ENCODE peak calls at places on chromosomes 4 and X, in four cellular contexts. B is uterus; N is thoracic aorta; H is CD8-positive, alpha-beta memory T cell. C is an unnamed sample. For H3K4me1, the result is how much of the 10 kb centered on the place peaks cover.

GRCh38 chr4:76504613-76505465 is 69.8 kb downstream of the SHROOM3 start:
- DNase-seq in B (no peak), N (no peak), H (no peak), C (peak)

GRCh38 chr4:138412847-138413246 is 170.7 kb upstream of the SLC7A11 start:
- DNase-seq in B (no peak), N (no peak), H (no peak), C (no peak)

GRCh38 chr4:146105464-146105863 is 70.1 kb upstream of the LSM6 start:
- DNase-seq in B (no peak), N (no peak), H (no peak), C (no peak)

GRCh38 chrX:11470231-11470630 is 177.0 kb downstream of the AMELX start:
- DNase-seq in B (no peak), N (no peak), H (no peak), C (no peak)

GRCh38 chrX:155334486-155335316 is at the start of gene CLIC2:
- DNase-seq in B (peak), N (no peak), H (no peak), C (peak)

GRCh38 chr4:101948951-101949350 is 158.4 kb downstream of the BANK1 start:
- DNase-seq in B (no peak), N (no peak), H (no peak), C (no peak)

GRCh38 chr4:80876810-80877209 is 153.7 kb upstream of the BMP3 start:
- DNase-seq in B (no peak), N (no peak), H (no peak), C (peak)

GRCh38 chr4:11106190-11106589 is 322.5 kb downstream of the HS3ST1 start:
- DNase-seq in B (no peak), N (no peak), H (no peak), C (no peak)

GRCh38 chr4:101258782-101259353 is 88.5 kb downstream of the PPP3CA start:
- DNase-seq in B (no peak), N (no peak), H (no peak), C (no peak)

DNA sequence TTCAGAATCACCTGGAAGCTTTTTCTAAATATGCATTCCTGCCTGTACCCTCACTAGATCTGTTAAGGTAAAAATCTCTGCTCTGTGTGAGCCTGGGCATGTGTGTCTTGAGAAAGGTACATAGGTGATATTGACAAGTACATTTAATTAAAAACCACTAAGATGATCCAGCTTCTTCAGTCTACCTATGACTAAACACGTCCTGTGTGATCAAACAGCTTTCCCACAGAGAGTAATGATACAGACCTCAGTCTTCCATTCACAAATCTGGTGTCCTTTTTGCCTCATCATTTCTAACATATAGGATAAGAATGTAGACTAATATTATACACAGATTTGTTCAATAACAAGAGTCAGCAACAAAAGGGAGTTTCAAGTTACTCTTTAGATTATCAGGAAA is 42.6 kb downstream of the GALNT7 start:
- DNase-seq in B (no peak), N (no peak), H (no peak), C (no peak)
- H3K4me1 ChIP-seq in B (under half), N (under half), H (under half), C (under half)

GRCh38 chr4:183447646-183448045 is 3.2 kb downstream of the CDKN2AIP start:
- DNase-seq in B (no peak), N (no peak), H (no peak), C (peak)
- H3K4me3 ChIP-seq in B (no peak), N (no peak), H (no peak), C (peak)

GRCh38 chrX:131063613-131064012 is 5.5 kb downstream of the ARHGAP36 start:
- DNase-seq in B (no peak), N (no peak), H (no peak), C (no peak)

GRCh38 chrX:131068945-131069719 is 11.0 kb downstream of the ARHGAP36 start:
- DNase-seq in B (no peak), N (no peak), H (no peak), C (no peak)

GRCh38 chrX:131067216-131067615 is 9.1 kb downstream of the ARHGAP36 start:
- DNase-seq in B (no peak), N (no peak), H (no peak), C (no peak)

GRCh38 chrX:131067846-131068745 is 9.9 kb downstream of the ARHGAP36 start:
- DNase-seq in B (no peak), N (no peak), H (no peak), C (no peak)

DNA sequence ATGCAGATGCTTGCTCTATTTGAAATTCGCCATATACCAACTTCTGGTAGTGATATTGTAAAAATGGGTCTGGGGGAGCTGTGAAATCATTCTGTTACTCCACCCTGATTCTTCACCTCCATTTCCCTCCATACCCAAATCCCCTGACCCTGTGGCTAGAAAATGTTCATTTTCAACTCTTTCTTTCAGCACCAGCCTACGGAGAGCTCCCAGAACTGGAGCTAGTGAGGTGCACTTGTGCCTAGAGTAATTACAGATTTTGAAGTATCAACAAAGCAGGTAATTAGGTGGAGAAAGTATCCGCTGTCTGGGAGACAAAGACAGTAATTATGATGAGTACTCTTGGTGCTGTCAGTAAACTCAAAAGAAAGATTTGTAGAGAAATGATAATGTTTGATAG is 8.1 kb downstream of the ARHGAP36 start:
- DNase-seq in B (no peak), N (no peak), H (no peak), C (no peak)
- H3K4me1 ChIP-seq in B (under half), N (under half), H (under half), C (under half)

GRCh38 chr4:82559735-82560120 is 2.1 kb downstream of the TMEM150C start:
- DNase-seq in B (no peak), N (no peak), H (no peak), C (no peak)
- H3K4me3 ChIP-seq in B (no peak), N (no peak), H (no peak), C (no peak)

DNA sequence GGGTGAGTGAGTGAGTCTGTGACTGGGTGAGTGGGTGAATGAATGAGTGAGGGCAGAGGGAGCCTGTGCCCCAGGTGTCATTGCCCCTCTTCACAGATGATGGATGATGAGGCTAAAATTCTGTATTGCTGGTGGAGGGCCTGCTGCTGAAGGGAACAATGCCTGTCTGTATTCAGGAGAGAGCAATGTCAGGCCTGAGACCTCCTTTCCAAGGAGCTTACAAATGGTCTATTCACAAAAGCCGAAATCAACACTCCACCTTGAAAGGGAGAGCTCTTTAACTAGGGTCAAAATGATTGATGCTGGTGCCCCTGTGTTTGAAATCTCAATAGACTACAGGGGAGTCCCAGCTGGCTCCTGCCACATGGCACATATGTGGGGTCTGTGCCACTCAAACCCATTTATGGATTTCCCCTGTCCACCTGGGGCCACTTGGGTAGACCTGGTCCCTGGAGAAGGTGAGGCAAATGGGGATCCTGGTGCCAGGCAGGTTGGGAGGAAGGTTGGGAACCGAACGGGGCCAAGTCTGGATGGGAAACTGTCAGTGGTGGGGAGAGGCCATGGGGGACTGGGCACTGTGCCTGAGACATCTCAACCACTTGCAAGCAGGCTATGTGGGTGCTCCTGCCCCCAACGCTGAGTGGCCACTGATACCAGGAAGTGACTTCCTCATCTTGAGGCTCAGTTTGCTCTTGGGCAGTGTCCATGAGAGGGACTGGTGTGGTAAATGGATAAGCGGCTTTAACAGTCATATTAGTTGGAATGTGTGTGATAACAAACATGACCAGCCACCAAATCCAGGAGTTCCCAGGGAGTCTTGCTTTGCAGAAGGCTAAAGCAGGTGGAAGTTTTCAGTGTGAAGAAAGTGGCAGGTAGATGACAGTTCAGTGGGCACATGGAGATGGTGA is 223.8 kb upstream of the PSAPL1 start:
- DNase-seq in B (no peak), N (no peak), H (no peak), C (no peak)
- H3K4me1 ChIP-seq in B (under half), N (under half), H (under half), C (under half)

DNA sequence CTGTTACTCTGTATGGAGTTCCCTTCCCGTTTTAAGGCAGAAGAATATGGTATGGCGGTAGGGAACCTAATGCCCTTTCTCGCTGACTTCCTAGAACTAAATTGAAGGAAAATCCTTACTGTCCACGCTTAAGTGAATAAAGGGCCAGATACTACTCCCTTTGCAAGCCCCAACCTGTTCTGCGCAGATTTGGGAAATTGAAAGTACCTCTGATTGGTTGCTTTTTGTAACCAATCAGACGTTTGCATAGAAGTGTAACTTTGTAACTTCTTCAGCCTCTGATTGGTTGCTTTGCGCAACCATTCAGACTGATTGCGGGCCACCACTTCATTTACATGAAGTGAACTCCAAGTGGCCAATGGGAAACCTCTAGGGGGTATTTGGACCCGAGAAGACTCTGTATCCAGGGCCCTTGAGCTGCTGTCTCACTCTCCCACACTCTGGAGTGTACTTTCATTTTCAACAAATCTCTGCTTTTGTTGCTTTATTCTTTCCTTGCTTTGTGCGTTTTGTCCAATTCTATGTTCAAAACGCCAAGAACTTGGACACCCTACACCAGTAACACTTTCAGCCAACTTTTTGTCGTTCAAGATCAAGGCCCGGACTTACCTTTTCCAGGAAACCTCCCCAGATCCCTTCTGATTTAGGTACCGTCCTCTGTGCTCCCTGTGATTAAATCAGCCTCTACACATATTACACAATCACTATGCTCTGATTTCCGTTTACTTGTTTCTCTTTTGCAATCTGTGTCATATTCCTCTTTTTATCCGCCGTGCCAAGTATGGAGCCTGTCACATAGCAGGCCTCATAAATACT is 1.0 kb upstream of the TMEM33 start:
- DNase-seq in B (no peak), N (no peak), H (no peak), C (no peak)
- H3K4me3 ChIP-seq in B (peak), N (peak), H (peak), C (peak)